ENCODE peak calls at places on chromosomes 5 and 9, in five cellular contexts. A is fibroblast of mammary gland, F is brain microvascular endothelial cell, V is AG04449, Q is mucosa of descending colon. R is an unnamed sample.
A peak's percentile ranks its signal among the peaks of the same experiment; 100 is the strongest.

GRCh38 chr5:92922231-92922967 is 658.6 kb downstream of the NR2F1-AS1 start:
- DNase-seq in A (no peak), F (no peak), V (no peak), Q (no peak), R (no peak)

GRCh38 chr5:76291305-76292077 is 111.6 kb upstream of the IQGAP2 start:
- DNase-seq in A (no peak), F (no peak), V (no peak), Q (no peak), R (no peak)

GRCh38 chr9:123659358-123659757 is 270.6 kb downstream of the DENND1A start:
- DNase-seq in A (no peak), F (no peak), V (no peak), Q (no peak), R (no peak)

GRCh38 chr5:56669534-56670483 is 145.5 kb upstream of the MAP3K1 start:
- DNase-seq in A (peak; percentile 40), F (no peak), V (no peak), Q (peak; percentile 36), R (no peak)

GRCh38 chr9:109192732-109193361 is 25.8 kb upstream of the FRRS1L start:
- DNase-seq in A (no peak), F (no peak), V (no peak), Q (peak; percentile 82), R (no peak)

GRCh38 chr9:2015581-2016410 is 649 bp downstream of the SMARCA2 start:
- DNase-seq in A (peak; percentile 31), F (peak; percentile 11), V (no peak), Q (peak; percentile 55), R (no peak)

GRCh38 chr5:136155769-136156168 is 23.1 kb downstream of the SMAD5 start:
- DNase-seq in A (peak; percentile 44), F (peak; percentile 11), V (no peak), Q (no peak), R (no peak)

GRCh38 chr5:44294492-44294891 is 94.7 kb downstream of the FGF10 start:
- DNase-seq in A (peak; percentile 74), F (no peak), V (no peak), Q (no peak), R (no peak)

GRCh38 chr9:69115621-69116020 is 58.5 kb upstream of the TJP2 start:
- DNase-seq in A (peak; percentile 76), F (no peak), V (no peak), Q (no peak), R (peak; percentile 73)

GRCh38 chr5:172173771-172174170 is 14.3 kb downstream of the STK10 start:
- DNase-seq in A (peak; percentile 78), F (peak; percentile 93), V (no peak), Q (no peak), R (peak; percentile 62)

GRCh38 chr5:144284036-144284435 is 113.4 kb downstream of the KCTD16 start:
- DNase-seq in A (no peak), F (no peak), V (no peak), Q (no peak), R (no peak)

GRCh38 chr5:157651623-157652376 is 438 bp downstream of the SOX30 start:
- DNase-seq in A (peak; percentile 46), F (peak; percentile 8), V (no peak), Q (peak; percentile 86), R (no peak)

GRCh38 chr9:130197888-130198287 is 25.7 kb downstream of the NCS1 start:
- DNase-seq in A (no peak), F (no peak), V (no peak), Q (no peak), R (no peak)

GRCh38 chr5:34685485-34686197 is 29.5 kb downstream of the RAI14 start:
- DNase-seq in A (peak; percentile 83), F (peak; percentile 59), V (no peak), Q (no peak), R (no peak)

GRCh38 chr5:37889612-37890317 is 49.9 kb upstream of the GDNF start:
- DNase-seq in A (peak; percentile 90), F (peak; percentile 56), V (peak; percentile 40), Q (no peak), R (peak; percentile 74)

GRCh38 chr9:78010419-78010818 is 21.2 kb downstream of the GNAQ start:
- DNase-seq in A (no peak), F (no peak), V (no peak), Q (no peak), R (no peak)

GRCh38 chr9:133991964-133992779 is at the start of gene VAV2:
- DNase-seq in A (peak; percentile 45), F (no peak), V (no peak), Q (peak; percentile 58), R (no peak)

GRCh38 chr5:110288766-110289165 is 437.7 kb downstream of the TMEM232 start:
- DNase-seq in A (peak; percentile 99), F (no peak), V (peak; percentile 92), Q (no peak), R (peak; percentile 98)

GRCh38 chr9:16321461-16322119 is 548.9 kb downstream of the BNC2 start:
- DNase-seq in A (peak; percentile 86), F (no peak), V (no peak), Q (no peak), R (peak; percentile 21)

GRCh38 chr9:133735415-133735775 is 2.8 kb downstream of the SARDH start:
- DNase-seq in A (no peak), F (no peak), V (no peak), Q (no peak), R (no peak)

GRCh38 chr9:112921549-112921948 is 30.9 kb upstream of the SLC46A2 start:
- DNase-seq in A (peak; percentile 73), F (peak; percentile 56), V (peak; percentile 23), Q (peak; percentile 24), R (peak; percentile 57)

GRCh38 chr9:93945400-93946337 is 9.5 kb downstream of the BARX1 start:
- DNase-seq in A (no peak), F (no peak), V (no peak), Q (peak; percentile 36), R (no peak)

GRCh38 chr9:35102465-35102768 is 514 bp downstream of the STOML2 start:
- DNase-seq in A (peak; percentile 17), F (peak; percentile 6), V (no peak), Q (no peak), R (no peak)

GRCh38 chr5:175830586-175831300 is 40.6 kb upstream of the CPLX2 start:
- DNase-seq in A (no peak), F (no peak), V (no peak), Q (no peak), R (no peak)

GRCh38 chr5:126400621-126401251 is 22.5 kb upstream of the GRAMD2B start:
- DNase-seq in A (no peak), F (no peak), V (no peak), Q (no peak), R (no peak)

GRCh38 chr9:130289711-130290241 is 24.2 kb downstream of the HMCN2 start:
- DNase-seq in A (no peak), F (no peak), V (no peak), Q (no peak), R (no peak)

GRCh38 chr9:127973169-127974001 is 7.4 kb downstream of the EEIG1 start:
- DNase-seq in A (no peak), F (no peak), V (no peak), Q (peak; percentile 48), R (no peak)

GRCh38 chr9:127974002-127974768 is 6.6 kb downstream of the EEIG1 start:
- DNase-seq in A (no peak), F (no peak), V (no peak), Q (no peak), R (no peak)

GRCh38 chr9:127975376-127976315 is 5.1 kb downstream of the EEIG1 start:
- DNase-seq in A (no peak), F (no peak), V (no peak), Q (no peak), R (no peak)

GRCh38 chr9:127976498-127976897 is 4.3 kb downstream of the EEIG1 start:
- DNase-seq in A (no peak), F (no peak), V (no peak), Q (peak; percentile 78), R (no peak)

DNA sequence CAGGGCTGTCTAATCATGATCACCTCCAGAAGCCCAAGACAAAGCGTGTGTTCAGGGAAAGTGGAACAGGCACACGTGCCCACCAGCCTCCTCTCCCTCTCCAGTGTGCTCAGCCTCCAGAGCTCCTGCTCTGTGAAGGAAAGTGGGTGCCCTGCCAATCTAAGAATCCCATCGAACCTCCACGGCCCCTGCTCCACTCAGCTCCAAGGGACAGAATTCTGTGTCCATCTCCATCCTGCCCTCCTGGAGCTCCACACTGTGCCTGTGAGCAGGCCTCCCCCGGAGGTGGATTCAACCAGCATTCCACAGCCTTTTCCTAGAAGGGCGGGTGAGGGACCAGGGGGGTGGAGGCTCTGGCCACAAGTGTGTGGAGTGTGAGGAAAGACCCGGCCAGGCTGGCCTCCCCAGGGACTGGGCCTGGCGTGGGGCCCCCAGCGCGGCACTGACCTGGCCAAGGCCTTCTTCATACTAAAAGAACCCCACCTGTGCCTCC is 6.0 kb downstream of the EEIG1 start:
- DNase-seq in A (no peak), F (no peak), V (no peak), Q (no peak), R (no peak)
- H3K4me3 ChIP-seq in A (no peak overlapping the region), F (no peak overlapping the region), V (no peak overlapping the region), Q (no peak overlapping the region), R (no peak overlapping the region)

GRCh38 chr5:42970636-42971559 is 69.2 kb downstream of the ANXA2R start:
- DNase-seq in A (no peak), F (no peak), V (no peak), Q (no peak), R (no peak)
- TF ChIP-seq CTCF in A (no peak), F (peak; percentile 45), V (no peak), Q (no peak), R (no peak)

GRCh38 chr5:159309689-159310433 is 20.4 kb downstream of the IL12B start:
- DNase-seq in A (no peak), F (no peak), V (no peak), Q (no peak), R (no peak)

GRCh38 chr5:159313197-159313596 is 17.1 kb downstream of the IL12B start:
- DNase-seq in A (no peak), F (no peak), V (no peak), Q (no peak), R (no peak)

GRCh38 chr5:159310492-159310891 is 19.8 kb downstream of the IL12B start:
- DNase-seq in A (no peak), F (peak; percentile 13), V (no peak), Q (peak; percentile 51), R (no peak)

GRCh38 chr5:159316519-159317383 is 13.5 kb downstream of the IL12B start:
- DNase-seq in A (peak; percentile 66), F (peak; percentile 55), V (no peak), Q (peak; percentile 78), R (peak; percentile 18)

GRCh38 chr5:159311063-159311462 is 19.2 kb downstream of the IL12B start:
- DNase-seq in A (no peak), F (no peak), V (no peak), Q (no peak), R (no peak)
- H3K4me3 ChIP-seq in A (no peak overlapping the region), F (no peak overlapping the region), V (no peak overlapping the region), Q (no peak overlapping the region), R (no peak overlapping the region)

GRCh38 chr5:149963722-149964121 is 3.2 kb downstream of the SLC26A2 start:
- DNase-seq in A (no peak), F (no peak), V (no peak), Q (no peak), R (no peak)
- TF ChIP-seq CTCF in A (no peak), F (no peak), V (no peak), Q (no peak), R (no peak)

GRCh38 chr5:60843693-60844428 is at the start of gene ELOVL7:
- DNase-seq in A (peak; percentile 19), F (no peak), V (no peak), Q (peak; percentile 89), R (no peak)
- H3K4me3 ChIP-seq in A (peak within 1 kb of the TSS; percentile 46), F (peak within 1 kb of the TSS; percentile 61), V (peak within 1 kb of the TSS; percentile 62), Q (peak within 1 kb of the TSS; percentile 52), R (peak within 1 kb of the TSS; percentile 45)